ENCODE peak calls at places on chromosomes 12 and 14, in five cellular contexts. One of them, this sample, is unnamed.

GRCh38 chr14:71532790-71533189 is 399.4 kb upstream of the RGS6 start:
- DNase-seq in T-helper 17 cell: no peak
- DNase-seq in GM04504: no peak
- DNase-seq in neuronal stem cell: no peak
- DNase-seq in iris pigment epithelial cell: no peak
- DNase-seq in this sample: no peak

GRCh38 chr12:120598674-120599463 is 17.7 kb upstream of the POP5 start:
- DNase-seq in T-helper 17 cell: no peak
- DNase-seq in GM04504: no peak
- DNase-seq in neuronal stem cell: no peak
- DNase-seq in iris pigment epithelial cell: peak
- DNase-seq in this sample: no peak

GRCh38 chr12:52148541-52149181 is 43.2 kb downstream of the KRT80 start:
- DNase-seq in T-helper 17 cell: no peak
- DNase-seq in GM04504: no peak
- DNase-seq in neuronal stem cell: no peak
- DNase-seq in iris pigment epithelial cell: no peak
- DNase-seq in this sample: no peak

GRCh38 chr12:64757778-64758177 is 1.4 kb downstream of the GNS start:
- DNase-seq in T-helper 17 cell: no peak
- DNase-seq in GM04504: no peak
- DNase-seq in neuronal stem cell: no peak
- DNase-seq in iris pigment epithelial cell: no peak
- DNase-seq in this sample: no peak

GRCh38 chr12:1927051-1927680 is 8.7 kb upstream of the CACNA2D4 start:
- DNase-seq in T-helper 17 cell: no peak
- DNase-seq in GM04504: no peak
- DNase-seq in neuronal stem cell: no peak
- DNase-seq in iris pigment epithelial cell: no peak
- DNase-seq in this sample: no peak

GRCh38 chr12:53176750-53177149 is 3.8 kb upstream of the ZNF740 start:
- DNase-seq in T-helper 17 cell: no peak
- DNase-seq in GM04504: no peak
- DNase-seq in neuronal stem cell: no peak
- DNase-seq in iris pigment epithelial cell: no peak
- DNase-seq in this sample: no peak

GRCh38 chr12:97672870-97673269 is 210.3 kb downstream of the RMST start:
- DNase-seq in T-helper 17 cell: no peak
- DNase-seq in GM04504: no peak
- DNase-seq in neuronal stem cell: no peak
- DNase-seq in iris pigment epithelial cell: no peak
- DNase-seq in this sample: no peak

GRCh38 chr14:84622357-84622756 is 907.6 kb upstream of the FLRT2 start:
- DNase-seq in T-helper 17 cell: no peak
- DNase-seq in GM04504: no peak
- DNase-seq in neuronal stem cell: no peak
- DNase-seq in iris pigment epithelial cell: peak
- DNase-seq in this sample: no peak

GRCh38 chr12:89070603-89071002 is 281.7 kb downstream of the DUSP6 start:
- DNase-seq in T-helper 17 cell: no peak
- DNase-seq in GM04504: no peak
- DNase-seq in neuronal stem cell: no peak
- DNase-seq in iris pigment epithelial cell: no peak
- DNase-seq in this sample: no peak

GRCh38 chr14:66982247-66982646 is 207.0 kb upstream of the GARIN2 start:
- DNase-seq in T-helper 17 cell: no peak
- DNase-seq in GM04504: no peak
- DNase-seq in neuronal stem cell: no peak
- DNase-seq in iris pigment epithelial cell: no peak
- DNase-seq in this sample: no peak

GRCh38 chr12:40622246-40622838 is 69.9 kb upstream of the CNTN1 start:
- DNase-seq in T-helper 17 cell: no peak
- DNase-seq in GM04504: peak
- DNase-seq in neuronal stem cell: peak
- DNase-seq in iris pigment epithelial cell: peak
- DNase-seq in this sample: peak

GRCh38 chr14:63011609-63012008 is 33.6 kb downstream of the KCNH5 start:
- DNase-seq in T-helper 17 cell: no peak
- DNase-seq in GM04504: no peak
- DNase-seq in neuronal stem cell: no peak
- DNase-seq in iris pigment epithelial cell: no peak
- DNase-seq in this sample: no peak

GRCh38 chr14:94051115-94051514 is 25.0 kb downstream of the OTUB2 start:
- DNase-seq in T-helper 17 cell: no peak
- DNase-seq in GM04504: no peak
- DNase-seq in neuronal stem cell: no peak
- DNase-seq in iris pigment epithelial cell: peak
- DNase-seq in this sample: no peak

GRCh38 chr12:83123039-83123438 is 436.3 kb downstream of the TMTC2 start:
- DNase-seq in T-helper 17 cell: no peak
- DNase-seq in GM04504: no peak
- DNase-seq in neuronal stem cell: no peak
- DNase-seq in iris pigment epithelial cell: no peak
- DNase-seq in this sample: no peak

GRCh38 chr12:99267038-99267437 is 380.5 kb upstream of the GARIN6 start:
- DNase-seq in T-helper 17 cell: no peak
- DNase-seq in GM04504: no peak
- DNase-seq in neuronal stem cell: no peak
- DNase-seq in iris pigment epithelial cell: no peak
- DNase-seq in this sample: no peak

GRCh38 chr14:77032854-77033621 is 4.5 kb upstream of the IRF2BPL start:
- DNase-seq in T-helper 17 cell: peak
- DNase-seq in GM04504: peak
- DNase-seq in neuronal stem cell: peak
- DNase-seq in iris pigment epithelial cell: peak
- DNase-seq in this sample: peak

GRCh38 chr12:6563448-6564050 is 4.5 kb downstream of the NOP2 start:
- DNase-seq in T-helper 17 cell: peak
- DNase-seq in GM04504: no peak
- DNase-seq in neuronal stem cell: peak
- DNase-seq in iris pigment epithelial cell: peak
- DNase-seq in this sample: peak

GRCh38 chr14:92945544-92945943 is 22.6 kb downstream of the CHGA start:
- DNase-seq in T-helper 17 cell: no peak
- DNase-seq in GM04504: no peak
- DNase-seq in neuronal stem cell: no peak
- DNase-seq in iris pigment epithelial cell: no peak
- DNase-seq in this sample: no peak

GRCh38 chr14:70098257-70098809 is 90.4 kb downstream of the SLC8A3 start:
- DNase-seq in T-helper 17 cell: no peak
- DNase-seq in GM04504: no peak
- DNase-seq in neuronal stem cell: no peak
- DNase-seq in iris pigment epithelial cell: no peak
- DNase-seq in this sample: no peak

GRCh38 chr12:23197266-23197665 is 572.3 kb downstream of the ETNK1 start:
- DNase-seq in T-helper 17 cell: no peak
- DNase-seq in GM04504: no peak
- DNase-seq in neuronal stem cell: no peak
- DNase-seq in iris pigment epithelial cell: peak
- DNase-seq in this sample: no peak

GRCh38 chr12:71731439-71732356 is 23.0 kb upstream of the RAB21 start:
- DNase-seq in T-helper 17 cell: no peak
- DNase-seq in GM04504: no peak
- DNase-seq in neuronal stem cell: no peak
- DNase-seq in iris pigment epithelial cell: peak
- DNase-seq in this sample: no peak

GRCh38 chr14:96682401-96682800 is 114.8 kb upstream of the VRK1 start:
- DNase-seq in T-helper 17 cell: no peak
- DNase-seq in GM04504: no peak
- DNase-seq in neuronal stem cell: no peak
- DNase-seq in iris pigment epithelial cell: no peak
- DNase-seq in this sample: no peak

GRCh38 chr14:54447231-54447692 is 6.1 kb upstream of the CNIH1 start:
- DNase-seq in T-helper 17 cell: no peak
- DNase-seq in GM04504: no peak
- DNase-seq in neuronal stem cell: no peak
- DNase-seq in iris pigment epithelial cell: peak
- DNase-seq in this sample: no peak

GRCh38 chr12:84701966-84702365 is 210.6 kb downstream of the SLC6A15 start:
- DNase-seq in T-helper 17 cell: no peak
- DNase-seq in GM04504: no peak
- DNase-seq in neuronal stem cell: no peak
- DNase-seq in iris pigment epithelial cell: peak
- DNase-seq in this sample: no peak

GRCh38 chr12:13948631-13949030 is 32.8 kb downstream of the GRIN2B start:
- DNase-seq in T-helper 17 cell: no peak
- DNase-seq in GM04504: no peak
- DNase-seq in neuronal stem cell: no peak
- DNase-seq in iris pigment epithelial cell: no peak
- DNase-seq in this sample: no peak

GRCh38 chr12:120048258-120048657 is 59.2 kb downstream of the BICDL1 start:
- DNase-seq in T-helper 17 cell: no peak
- DNase-seq in GM04504: no peak
- DNase-seq in neuronal stem cell: no peak
- DNase-seq in iris pigment epithelial cell: no peak
- DNase-seq in this sample: no peak

GRCh38 chr14:35879654-35880249 is 53.6 kb downstream of the BRMS1L start:
- DNase-seq in T-helper 17 cell: no peak
- DNase-seq in GM04504: no peak
- DNase-seq in neuronal stem cell: no peak
- DNase-seq in iris pigment epithelial cell: peak
- DNase-seq in this sample: no peak

GRCh38 chr14:101183376-101184103 is 280.0 kb upstream of the RTL1 start:
- DNase-seq in T-helper 17 cell: no peak
- DNase-seq in GM04504: no peak
- DNase-seq in neuronal stem cell: peak
- DNase-seq in iris pigment epithelial cell: no peak
- DNase-seq in this sample: peak

GRCh38 chr12:102990419-102990818 is 32.9 kb downstream of the ASCL1 start:
- DNase-seq in T-helper 17 cell: no peak
- DNase-seq in GM04504: no peak
- DNase-seq in neuronal stem cell: no peak
- DNase-seq in iris pigment epithelial cell: no peak
- DNase-seq in this sample: no peak

GRCh38 chr14:102035914-102036313 is 50.9 kb downstream of the HSP90AA1 start:
- DNase-seq in T-helper 17 cell: no peak
- DNase-seq in GM04504: no peak
- DNase-seq in neuronal stem cell: no peak
- DNase-seq in iris pigment epithelial cell: no peak
- DNase-seq in this sample: no peak

GRCh38 chr12:79552186-79552585 is 138.6 kb downstream of the PAWR start:
- DNase-seq in T-helper 17 cell: no peak
- DNase-seq in GM04504: no peak
- DNase-seq in neuronal stem cell: no peak
- DNase-seq in iris pigment epithelial cell: no peak
- DNase-seq in this sample: no peak

GRCh38 chr14:29663281-29663801 is 264.3 kb downstream of the PRKD1 start:
- DNase-seq in T-helper 17 cell: no peak
- DNase-seq in GM04504: no peak
- DNase-seq in neuronal stem cell: no peak
- DNase-seq in iris pigment epithelial cell: peak
- DNase-seq in this sample: peak

GRCh38 chr14:53193193-53193592 is 40.1 kb upstream of the DDHD1 start:
- DNase-seq in T-helper 17 cell: no peak
- DNase-seq in GM04504: no peak
- DNase-seq in neuronal stem cell: no peak
- DNase-seq in iris pigment epithelial cell: peak
- DNase-seq in this sample: no peak

GRCh38 chr12:47400251-47400650 is 305.6 kb downstream of the RPAP3 start:
- DNase-seq in T-helper 17 cell: no peak
- DNase-seq in GM04504: no peak
- DNase-seq in neuronal stem cell: no peak
- DNase-seq in iris pigment epithelial cell: peak
- DNase-seq in this sample: no peak

GRCh38 chr12:91139981-91140659 is 28.8 kb upstream of the LUM start:
- DNase-seq in T-helper 17 cell: no peak
- DNase-seq in GM04504: peak
- DNase-seq in neuronal stem cell: no peak
- DNase-seq in iris pigment epithelial cell: peak
- DNase-seq in this sample: no peak

GRCh38 chr12:91926810-91927209 is 218.8 kb downstream of the BTG1 start:
- DNase-seq in T-helper 17 cell: no peak
- DNase-seq in GM04504: peak
- DNase-seq in neuronal stem cell: no peak
- DNase-seq in iris pigment epithelial cell: peak
- DNase-seq in this sample: no peak

GRCh38 chr14:49461529-49462401 is 124.4 kb downstream of the RPS29 start:
- DNase-seq in T-helper 17 cell: peak
- DNase-seq in GM04504: peak
- DNase-seq in neuronal stem cell: peak
- DNase-seq in iris pigment epithelial cell: peak
- DNase-seq in this sample: peak

GRCh38 chr14:74911704-74912103 is 11.4 kb downstream of the RPS6KL1 start:
- DNase-seq in T-helper 17 cell: no peak
- DNase-seq in GM04504: no peak
- DNase-seq in neuronal stem cell: no peak
- DNase-seq in iris pigment epithelial cell: no peak
- DNase-seq in this sample: no peak